ENCODE peak calls at places on chromosomes 12 and 14, in four cellular contexts. One of them, this sample, is unnamed.

GRCh38 chr12:2963760-2964292 is 4.6 kb downstream of the TEAD4 start:
- DNase-seq in SK-N-SH: no peak
- DNase-seq in WTC11: peak
- DNase-seq in HepG2: peak
- DNase-seq in this sample: no peak

GRCh38 chr14:72680853-72681640 is 212.9 kb downstream of the DPF3 start:
- DNase-seq in SK-N-SH: no peak
- DNase-seq in WTC11: no peak
- DNase-seq in HepG2: no peak
- DNase-seq in this sample: no peak

GRCh38 chr12:51678086-51678724 is 87.2 kb downstream of the SCN8A start:
- DNase-seq in SK-N-SH: peak
- DNase-seq in WTC11: peak
- DNase-seq in HepG2: peak
- DNase-seq in this sample: peak

GRCh38 chr12:64608901-64609542 is 1.3 kb upstream of the RASSF3 start:
- DNase-seq in SK-N-SH: peak
- DNase-seq in WTC11: no peak
- DNase-seq in HepG2: peak
- DNase-seq in this sample: peak

GRCh38 chr14:50560929-50561280 is 960 bp downstream of the ATL1 start:
- DNase-seq in SK-N-SH: peak
- DNase-seq in WTC11: peak
- DNase-seq in HepG2: no peak
- DNase-seq in this sample: peak

GRCh38 chr12:105355752-105356151 is 25.3 kb downstream of the C12orf75 start:
- DNase-seq in SK-N-SH: no peak
- DNase-seq in WTC11: no peak
- DNase-seq in HepG2: peak
- DNase-seq in this sample: no peak

GRCh38 chr14:23787436-23787835 is 151.3 kb downstream of the DHRS2 start:
- DNase-seq in SK-N-SH: no peak
- DNase-seq in WTC11: no peak
- DNase-seq in HepG2: no peak
- DNase-seq in this sample: no peak

GRCh38 chr14:43669355-43669754 is 837.7 kb downstream of the FSCB start:
- DNase-seq in SK-N-SH: no peak
- DNase-seq in WTC11: no peak
- DNase-seq in HepG2: no peak
- DNase-seq in this sample: no peak

GRCh38 chr14:85535916-85536834 is 6.2 kb downstream of the FLRT2 start:
- DNase-seq in SK-N-SH: peak
- DNase-seq in WTC11: no peak
- DNase-seq in HepG2: peak
- DNase-seq in this sample: no peak

GRCh38 chr14:39488600-39488999 is 56.4 kb upstream of the FBXO33 start:
- DNase-seq in SK-N-SH: no peak
- DNase-seq in WTC11: peak
- DNase-seq in HepG2: no peak
- DNase-seq in this sample: no peak

GRCh38 chr12:32893458-32893857 is 3.1 kb downstream of the PKP2 start:
- DNase-seq in SK-N-SH: no peak
- DNase-seq in WTC11: no peak
- DNase-seq in HepG2: peak
- DNase-seq in this sample: no peak

GRCh38 chr14:30444451-30444850 is 114.5 kb upstream of the G2E3 start:
- DNase-seq in SK-N-SH: no peak
- DNase-seq in WTC11: no peak
- DNase-seq in HepG2: no peak
- DNase-seq in this sample: no peak

GRCh38 chr12:69755302-69755701 is 16.6 kb downstream of the RAB3IP start:
- DNase-seq in SK-N-SH: no peak
- DNase-seq in WTC11: no peak
- DNase-seq in HepG2: no peak
- DNase-seq in this sample: no peak

GRCh38 chr12:132366341-132366861 is 37.0 kb upstream of the GALNT9 start:
- DNase-seq in SK-N-SH: no peak
- DNase-seq in WTC11: no peak
- DNase-seq in HepG2: no peak
- DNase-seq in this sample: no peak

GRCh38 chr14:105491366-105492006 is 440 bp downstream of the TEDC1 start:
- DNase-seq in SK-N-SH: peak
- DNase-seq in WTC11: peak
- DNase-seq in HepG2: peak
- DNase-seq in this sample: peak

GRCh38 chr14:35927727-35928126 is 101.6 kb downstream of the BRMS1L start:
- DNase-seq in SK-N-SH: no peak
- DNase-seq in WTC11: no peak
- DNase-seq in HepG2: no peak
- DNase-seq in this sample: no peak

GRCh38 chr14:99522934-99523660 is 41.9 kb downstream of the CCNK start:
- DNase-seq in SK-N-SH: no peak
- DNase-seq in WTC11: no peak
- DNase-seq in HepG2: no peak
- DNase-seq in this sample: no peak

GRCh38 chr12:89933911-89934310 is 225.3 kb upstream of the ATP2B1 start:
- DNase-seq in SK-N-SH: no peak
- DNase-seq in WTC11: no peak
- DNase-seq in HepG2: no peak
- DNase-seq in this sample: no peak

GRCh38 chr12:56208014-56208413 is 13.7 kb downstream of the RNF41 start:
- DNase-seq in SK-N-SH: no peak
- DNase-seq in WTC11: no peak
- DNase-seq in HepG2: no peak
- DNase-seq in this sample: no peak

GRCh38 chr12:43762596-43762995 is 3.8 kb downstream of the IRAK4 start:
- DNase-seq in SK-N-SH: no peak
- DNase-seq in WTC11: no peak
- DNase-seq in HepG2: no peak
- DNase-seq in this sample: no peak

GRCh38 chr12:105485926-105486325 is 155.4 kb downstream of the C12orf75 start:
- DNase-seq in SK-N-SH: no peak
- DNase-seq in WTC11: no peak
- DNase-seq in HepG2: no peak
- DNase-seq in this sample: no peak

GRCh38 chr12:16063728-16064127 is 152.6 kb downstream of the DERA start:
- DNase-seq in SK-N-SH: no peak
- DNase-seq in WTC11: no peak
- DNase-seq in HepG2: no peak
- DNase-seq in this sample: no peak

GRCh38 chr12:132881853-132882252 is 5.6 kb downstream of the CHFR start:
- DNase-seq in SK-N-SH: no peak
- DNase-seq in WTC11: no peak
- DNase-seq in HepG2: no peak
- DNase-seq in this sample: no peak

GRCh38 chr14:81529391-81529790 is 4.3 kb downstream of the SEL1L start:
- DNase-seq in SK-N-SH: no peak
- DNase-seq in WTC11: no peak
- DNase-seq in HepG2: no peak
- DNase-seq in this sample: no peak

GRCh38 chr14:104573930-104574329 is 5.6 kb upstream of the C14orf180 start:
- DNase-seq in SK-N-SH: no peak
- DNase-seq in WTC11: no peak
- DNase-seq in HepG2: no peak
- DNase-seq in this sample: no peak

GRCh38 chr14:90017371-90017770 is 44.4 kb upstream of the KCNK13 start:
- DNase-seq in SK-N-SH: no peak
- DNase-seq in WTC11: no peak
- DNase-seq in HepG2: no peak
- DNase-seq in this sample: no peak

GRCh38 chr12:20004951-20005350 is 363.4 kb upstream of the PDE3A start:
- DNase-seq in SK-N-SH: no peak
- DNase-seq in WTC11: no peak
- DNase-seq in HepG2: no peak
- DNase-seq in this sample: no peak

GRCh38 chr12:22740656-22741350 is 115.8 kb downstream of the ETNK1 start:
- DNase-seq in SK-N-SH: no peak
- DNase-seq in WTC11: no peak
- DNase-seq in HepG2: no peak
- DNase-seq in this sample: no peak

GRCh38 chr12:110641512-110641911 is 27.6 kb downstream of the TCTN1 start:
- DNase-seq in SK-N-SH: no peak
- DNase-seq in WTC11: peak
- DNase-seq in HepG2: no peak
- DNase-seq in this sample: peak

GRCh38 chr12:54759751-54760150 is 94.6 kb upstream of the MUCL1 start:
- DNase-seq in SK-N-SH: no peak
- DNase-seq in WTC11: peak
- DNase-seq in HepG2: peak
- DNase-seq in this sample: peak

DNA sequence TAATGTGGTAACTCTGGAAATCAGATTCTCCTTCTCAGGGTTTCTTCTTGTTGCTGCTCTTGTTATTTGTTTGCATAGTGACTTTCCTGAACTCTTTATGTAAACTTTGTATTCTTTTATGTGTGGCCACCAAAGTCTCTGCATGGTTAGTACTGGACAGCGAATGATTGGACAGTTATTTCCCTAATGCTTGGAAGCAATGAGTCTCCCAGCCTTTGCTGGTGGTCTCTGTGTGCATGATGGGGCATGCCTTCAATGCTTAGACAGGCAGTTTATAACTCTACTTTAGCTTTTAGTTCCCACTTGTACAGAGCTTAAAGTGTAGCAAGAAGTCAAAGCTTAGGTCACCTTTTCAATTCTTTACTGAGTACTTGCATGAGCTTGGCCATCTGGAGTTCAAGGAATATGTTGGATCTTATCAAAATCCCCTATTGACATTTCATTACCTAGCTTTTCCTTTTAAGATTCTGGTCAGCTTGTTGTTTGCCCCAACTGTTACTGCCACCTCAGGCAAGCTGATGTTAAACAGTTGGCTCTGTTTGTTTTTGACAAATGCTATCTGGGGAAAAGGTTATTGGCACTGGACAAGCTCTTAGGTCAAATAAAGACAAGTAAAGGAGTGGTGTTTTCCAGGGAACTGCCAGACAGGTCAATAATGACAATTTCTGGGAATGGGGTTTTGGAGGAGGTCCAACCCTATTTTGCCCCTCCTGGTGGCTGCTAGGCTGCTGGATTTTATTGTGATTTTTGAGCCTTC is 12.3 kb downstream of the CCDC91 start:
- DNase-seq in SK-N-SH: peak
- DNase-seq in WTC11: no peak
- DNase-seq in HepG2: peak
- DNase-seq in this sample: no peak
- TF ChIP-seq FOXJ3 in SK-N-SH: no peak
- TF ChIP-seq FOXJ3 in WTC11: no peak
- TF ChIP-seq FOXJ3 in HepG2: no peak
- TF ChIP-seq FOXJ3 in this sample: no peak

DNA sequence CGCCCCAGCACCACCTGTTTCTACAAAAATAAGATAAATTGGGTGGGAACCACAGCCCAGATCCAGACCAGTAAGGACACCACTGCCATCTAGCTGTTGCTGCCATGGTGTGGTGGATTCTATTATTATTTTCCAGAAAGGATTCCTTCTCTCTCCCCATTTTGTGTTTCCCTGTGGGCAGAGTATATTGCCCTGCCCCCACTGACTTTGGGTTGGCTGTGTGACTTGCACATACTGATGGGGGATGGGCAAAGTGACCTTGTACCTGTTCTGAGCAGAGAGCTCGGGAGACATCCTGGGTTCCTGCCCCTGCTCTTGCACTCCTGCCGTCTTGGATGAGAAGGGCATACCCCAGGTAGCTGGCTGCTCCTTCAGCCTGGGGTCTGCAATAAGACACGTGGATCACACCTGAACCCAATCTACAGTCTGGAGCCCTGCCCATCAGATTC is 24.3 kb downstream of the MOAP1 start:
- DNase-seq in SK-N-SH: peak
- DNase-seq in WTC11: peak
- DNase-seq in HepG2: no peak
- DNase-seq in this sample: peak
- TF ChIP-seq FOXJ3 in SK-N-SH: no peak
- TF ChIP-seq FOXJ3 in WTC11: no peak
- TF ChIP-seq FOXJ3 in HepG2: no peak
- TF ChIP-seq FOXJ3 in this sample: no peak

GRCh38 chr14:61342486-61342885 is 21.1 kb downstream of the PRKCH start:
- DNase-seq in SK-N-SH: no peak
- DNase-seq in WTC11: no peak
- DNase-seq in HepG2: no peak
- DNase-seq in this sample: no peak

GRCh38 chr14:61344437-61345143 is 23.2 kb downstream of the PRKCH start:
- DNase-seq in SK-N-SH: no peak
- DNase-seq in WTC11: no peak
- DNase-seq in HepG2: no peak
- DNase-seq in this sample: no peak

GRCh38 chr14:61342941-61343340 is 21.6 kb downstream of the PRKCH start:
- DNase-seq in SK-N-SH: no peak
- DNase-seq in WTC11: no peak
- DNase-seq in HepG2: no peak
- DNase-seq in this sample: peak

GRCh38 chr14:61343991-61344405 is 22.6 kb downstream of the PRKCH start:
- DNase-seq in SK-N-SH: no peak
- DNase-seq in WTC11: no peak
- DNase-seq in HepG2: no peak
- DNase-seq in this sample: no peak

DNA sequence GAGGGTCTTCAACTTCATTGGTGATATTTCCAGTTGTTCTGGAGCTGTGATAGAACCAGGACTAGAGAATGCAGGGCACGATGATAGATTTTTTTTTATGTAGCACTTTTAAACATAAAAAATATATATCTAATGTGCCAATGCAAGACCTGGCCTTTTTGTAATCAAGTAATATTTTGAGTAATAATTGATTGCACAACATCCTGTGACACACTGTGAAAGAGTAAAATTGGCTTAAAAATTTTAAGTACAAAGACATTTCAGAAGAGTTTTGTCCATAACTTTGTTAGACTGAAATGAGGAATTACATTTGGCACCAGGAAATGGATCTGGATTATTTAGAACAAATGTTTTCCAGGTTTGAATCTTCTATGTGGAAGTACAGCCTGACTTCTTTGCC is 22.1 kb downstream of the PRKCH start:
- DNase-seq in SK-N-SH: no peak
- DNase-seq in WTC11: no peak
- DNase-seq in HepG2: no peak
- DNase-seq in this sample: no peak
- TF ChIP-seq FOXJ3 in SK-N-SH: no peak
- TF ChIP-seq FOXJ3 in WTC11: no peak
- TF ChIP-seq FOXJ3 in HepG2: no peak
- TF ChIP-seq FOXJ3 in this sample: no peak

GRCh38 chr12:116690016-116690709 is 47.7 kb downstream of the SPRING1 start:
- DNase-seq in SK-N-SH: peak
- DNase-seq in WTC11: no peak
- DNase-seq in HepG2: no peak
- DNase-seq in this sample: no peak
- TF ChIP-seq FOXJ3 in SK-N-SH: no peak
- TF ChIP-seq FOXJ3 in WTC11: no peak
- TF ChIP-seq FOXJ3 in HepG2: no peak
- TF ChIP-seq FOXJ3 in this sample: no peak